ENCODE peak calls at places on chromosome 1, in seven cellular contexts. One of them, this sample, is unnamed.

GRCh38 chr1:83882906-83883305 is 116.0 kb downstream of the TTLL7 start:
- DNase-seq in stimulated activated CD8-positive, alpha-beta memory T cell treated with anti-CD3 and anti-CD28 coated beads, Interleukin-4, amount 100 ng/mL, for 1 hour: no peak
- DNase-seq in NCI-H524: no peak
- DNase-seq in HCT116: peak
- DNase-seq in HEK293T: peak
- DNase-seq in fibroblast of gingiva: peak
- DNase-seq in lung: no peak
- DNase-seq in this sample: peak

GRCh38 chr1:23578311-23578996 is 19.2 kb upstream of the ID3 start:
- DNase-seq in NCI-H524: no peak
- DNase-seq in HEK293T: no peak
- DNase-seq in HCT116: no peak
- DNase-seq in stimulated activated CD8-positive, alpha-beta memory T cell treated with anti-CD3 and anti-CD28 coated beads, Interleukin-4, amount 100 ng/mL, for 1 hour: no peak
- DNase-seq in lung: no peak
- DNase-seq in fibroblast of gingiva: no peak
- DNase-seq in this sample: no peak

GRCh38 chr1:25616932-25617625 is 488 bp downstream of the MAN1C1 start:
- DNase-seq in fibroblast of gingiva: no peak
- DNase-seq in NCI-H524: no peak
- DNase-seq in lung: no peak
- DNase-seq in stimulated activated CD8-positive, alpha-beta memory T cell treated with anti-CD3 and anti-CD28 coated beads, Interleukin-4, amount 100 ng/mL, for 1 hour: no peak
- DNase-seq in HEK293T: peak
- DNase-seq in HCT116: no peak
- DNase-seq in this sample: no peak

GRCh38 chr1:8315573-8316475 is 2.1 kb upstream of the SLC45A1 start:
- DNase-seq in lung: no peak
- DNase-seq in stimulated activated CD8-positive, alpha-beta memory T cell treated with anti-CD3 and anti-CD28 coated beads, Interleukin-4, amount 100 ng/mL, for 1 hour: no peak
- DNase-seq in HCT116: no peak
- DNase-seq in HEK293T: no peak
- DNase-seq in fibroblast of gingiva: no peak
- DNase-seq in NCI-H524: peak
- DNase-seq in this sample: no peak

GRCh38 chr1:6392081-6392879 is 1.3 kb downstream of the ACOT7 start:
- DNase-seq in HEK293T: no peak
- DNase-seq in fibroblast of gingiva: no peak
- DNase-seq in NCI-H524: no peak
- DNase-seq in HCT116: no peak
- DNase-seq in stimulated activated CD8-positive, alpha-beta memory T cell treated with anti-CD3 and anti-CD28 coated beads, Interleukin-4, amount 100 ng/mL, for 1 hour: no peak
- DNase-seq in lung: no peak
- DNase-seq in this sample: no peak

GRCh38 chr1:68211781-68212180 is 20.5 kb downstream of the WLS start:
- DNase-seq in fibroblast of gingiva: no peak
- DNase-seq in lung: no peak
- DNase-seq in stimulated activated CD8-positive, alpha-beta memory T cell treated with anti-CD3 and anti-CD28 coated beads, Interleukin-4, amount 100 ng/mL, for 1 hour: no peak
- DNase-seq in HEK293T: no peak
- DNase-seq in HCT116: no peak
- DNase-seq in NCI-H524: no peak
- DNase-seq in this sample: no peak

GRCh38 chr1:44661786-44662682 is 12.2 kb downstream of the TMEM53 start:
- DNase-seq in NCI-H524: peak
- DNase-seq in HEK293T: no peak
- DNase-seq in stimulated activated CD8-positive, alpha-beta memory T cell treated with anti-CD3 and anti-CD28 coated beads, Interleukin-4, amount 100 ng/mL, for 1 hour: no peak
- DNase-seq in lung: no peak
- DNase-seq in fibroblast of gingiva: no peak
- DNase-seq in HCT116: no peak
- DNase-seq in this sample: no peak

GRCh38 chr1:235941852-235942624 is 75.3 kb upstream of the LYST start:
- DNase-seq in stimulated activated CD8-positive, alpha-beta memory T cell treated with anti-CD3 and anti-CD28 coated beads, Interleukin-4, amount 100 ng/mL, for 1 hour: no peak
- DNase-seq in HCT116: no peak
- DNase-seq in HEK293T: no peak
- DNase-seq in NCI-H524: no peak
- DNase-seq in fibroblast of gingiva: peak
- DNase-seq in lung: no peak
- DNase-seq in this sample: no peak

GRCh38 chr1:235708390-235708962 is 58.9 kb upstream of the GNG4 start:
- DNase-seq in lung: no peak
- DNase-seq in NCI-H524: no peak
- DNase-seq in HEK293T: no peak
- DNase-seq in stimulated activated CD8-positive, alpha-beta memory T cell treated with anti-CD3 and anti-CD28 coated beads, Interleukin-4, amount 100 ng/mL, for 1 hour: no peak
- DNase-seq in HCT116: peak
- DNase-seq in fibroblast of gingiva: peak
- DNase-seq in this sample: no peak

GRCh38 chr1:230704830-230705229 is 9.1 kb downstream of the AGT start:
- DNase-seq in HCT116: no peak
- DNase-seq in lung: no peak
- DNase-seq in stimulated activated CD8-positive, alpha-beta memory T cell treated with anti-CD3 and anti-CD28 coated beads, Interleukin-4, amount 100 ng/mL, for 1 hour: no peak
- DNase-seq in HEK293T: no peak
- DNase-seq in NCI-H524: no peak
- DNase-seq in fibroblast of gingiva: no peak
- DNase-seq in this sample: no peak

GRCh38 chr1:218382261-218382660 is 37.1 kb downstream of the TGFB2 start:
- DNase-seq in stimulated activated CD8-positive, alpha-beta memory T cell treated with anti-CD3 and anti-CD28 coated beads, Interleukin-4, amount 100 ng/mL, for 1 hour: no peak
- DNase-seq in HCT116: no peak
- DNase-seq in HEK293T: no peak
- DNase-seq in lung: no peak
- DNase-seq in NCI-H524: no peak
- DNase-seq in fibroblast of gingiva: no peak
- DNase-seq in this sample: no peak

GRCh38 chr1:204630460-204630905 is 55.1 kb downstream of the LRRN2 start:
- DNase-seq in stimulated activated CD8-positive, alpha-beta memory T cell treated with anti-CD3 and anti-CD28 coated beads, Interleukin-4, amount 100 ng/mL, for 1 hour: no peak
- DNase-seq in NCI-H524: no peak
- DNase-seq in HEK293T: no peak
- DNase-seq in lung: no peak
- DNase-seq in HCT116: no peak
- DNase-seq in fibroblast of gingiva: no peak
- DNase-seq in this sample: no peak

GRCh38 chr1:66315675-66316074 is 218.3 kb upstream of the SGIP1 start:
- DNase-seq in fibroblast of gingiva: no peak
- DNase-seq in HCT116: peak
- DNase-seq in HEK293T: no peak
- DNase-seq in NCI-H524: no peak
- DNase-seq in stimulated activated CD8-positive, alpha-beta memory T cell treated with anti-CD3 and anti-CD28 coated beads, Interleukin-4, amount 100 ng/mL, for 1 hour: no peak
- DNase-seq in lung: no peak
- DNase-seq in this sample: no peak

GRCh38 chr1:27598902-27599528 is 4.9 kb downstream of the AHDC1 start:
- DNase-seq in fibroblast of gingiva: peak
- DNase-seq in stimulated activated CD8-positive, alpha-beta memory T cell treated with anti-CD3 and anti-CD28 coated beads, Interleukin-4, amount 100 ng/mL, for 1 hour: no peak
- DNase-seq in NCI-H524: peak
- DNase-seq in HCT116: no peak
- DNase-seq in lung: peak
- DNase-seq in HEK293T: no peak
- DNase-seq in this sample: no peak

GRCh38 chr1:2971609-2972008 is 49.7 kb upstream of the ACTRT2 start:
- DNase-seq in stimulated activated CD8-positive, alpha-beta memory T cell treated with anti-CD3 and anti-CD28 coated beads, Interleukin-4, amount 100 ng/mL, for 1 hour: no peak
- DNase-seq in HEK293T: no peak
- DNase-seq in fibroblast of gingiva: no peak
- DNase-seq in lung: no peak
- DNase-seq in HCT116: no peak
- DNase-seq in NCI-H524: no peak
- DNase-seq in this sample: peak

GRCh38 chr1:82366694-82367093 is 566.0 kb downstream of the ADGRL2 start:
- DNase-seq in fibroblast of gingiva: no peak
- DNase-seq in stimulated activated CD8-positive, alpha-beta memory T cell treated with anti-CD3 and anti-CD28 coated beads, Interleukin-4, amount 100 ng/mL, for 1 hour: no peak
- DNase-seq in HCT116: no peak
- DNase-seq in lung: no peak
- DNase-seq in HEK293T: no peak
- DNase-seq in NCI-H524: no peak
- DNase-seq in this sample: no peak

GRCh38 chr1:145879775-145880174 is 5.9 kb downstream of the ANKRD35 start:
- DNase-seq in HCT116: no peak
- DNase-seq in fibroblast of gingiva: no peak
- DNase-seq in stimulated activated CD8-positive, alpha-beta memory T cell treated with anti-CD3 and anti-CD28 coated beads, Interleukin-4, amount 100 ng/mL, for 1 hour: no peak
- DNase-seq in HEK293T: no peak
- DNase-seq in NCI-H524: no peak
- DNase-seq in lung: no peak
- DNase-seq in this sample: no peak

GRCh38 chr1:244030481-244031040 is 20.5 kb upstream of the ZBTB18 start:
- DNase-seq in NCI-H524: no peak
- DNase-seq in stimulated activated CD8-positive, alpha-beta memory T cell treated with anti-CD3 and anti-CD28 coated beads, Interleukin-4, amount 100 ng/mL, for 1 hour: no peak
- DNase-seq in HCT116: no peak
- DNase-seq in HEK293T: no peak
- DNase-seq in fibroblast of gingiva: no peak
- DNase-seq in lung: no peak
- DNase-seq in this sample: no peak

GRCh38 chr1:2438038-2438437 is 25.7 kb upstream of the PEX10 start:
- DNase-seq in stimulated activated CD8-positive, alpha-beta memory T cell treated with anti-CD3 and anti-CD28 coated beads, Interleukin-4, amount 100 ng/mL, for 1 hour: no peak
- DNase-seq in NCI-H524: no peak
- DNase-seq in lung: no peak
- DNase-seq in fibroblast of gingiva: no peak
- DNase-seq in HEK293T: no peak
- DNase-seq in HCT116: no peak
- DNase-seq in this sample: peak

GRCh38 chr1:101507547-101507971 is 270.7 kb downstream of the S1PR1 start:
- DNase-seq in lung: no peak
- DNase-seq in fibroblast of gingiva: no peak
- DNase-seq in stimulated activated CD8-positive, alpha-beta memory T cell treated with anti-CD3 and anti-CD28 coated beads, Interleukin-4, amount 100 ng/mL, for 1 hour: no peak
- DNase-seq in HEK293T: no peak
- DNase-seq in NCI-H524: no peak
- DNase-seq in HCT116: no peak
- DNase-seq in this sample: no peak

GRCh38 chr1:117846674-117847425 is 82.6 kb downstream of the GDAP2 start:
- DNase-seq in stimulated activated CD8-positive, alpha-beta memory T cell treated with anti-CD3 and anti-CD28 coated beads, Interleukin-4, amount 100 ng/mL, for 1 hour: no peak
- DNase-seq in HCT116: no peak
- DNase-seq in lung: no peak
- DNase-seq in NCI-H524: no peak
- DNase-seq in HEK293T: no peak
- DNase-seq in fibroblast of gingiva: no peak
- DNase-seq in this sample: no peak

GRCh38 chr1:110582378-110582777 is 23.8 kb downstream of the KCNA2 start:
- DNase-seq in NCI-H524: no peak
- DNase-seq in stimulated activated CD8-positive, alpha-beta memory T cell treated with anti-CD3 and anti-CD28 coated beads, Interleukin-4, amount 100 ng/mL, for 1 hour: no peak
- DNase-seq in HEK293T: no peak
- DNase-seq in HCT116: no peak
- DNase-seq in fibroblast of gingiva: no peak
- DNase-seq in lung: no peak
- DNase-seq in this sample: no peak

GRCh38 chr1:152697701-152698600 is at the start of gene LCE2A:
- DNase-seq in NCI-H524: no peak
- DNase-seq in HCT116: no peak
- DNase-seq in fibroblast of gingiva: no peak
- DNase-seq in HEK293T: no peak
- DNase-seq in stimulated activated CD8-positive, alpha-beta memory T cell treated with anti-CD3 and anti-CD28 coated beads, Interleukin-4, amount 100 ng/mL, for 1 hour: no peak
- DNase-seq in lung: no peak
- DNase-seq in this sample: no peak

GRCh38 chr1:17313910-17314309 is 5.9 kb downstream of the PADI4 start:
- DNase-seq in stimulated activated CD8-positive, alpha-beta memory T cell treated with anti-CD3 and anti-CD28 coated beads, Interleukin-4, amount 100 ng/mL, for 1 hour: no peak
- DNase-seq in HEK293T: no peak
- DNase-seq in fibroblast of gingiva: no peak
- DNase-seq in HCT116: no peak
- DNase-seq in lung: no peak
- DNase-seq in NCI-H524: no peak
- DNase-seq in this sample: no peak

GRCh38 chr1:56194911-56195310 is 384.5 kb downstream of the PLPP3 start:
- DNase-seq in HCT116: no peak
- DNase-seq in NCI-H524: no peak
- DNase-seq in HEK293T: no peak
- DNase-seq in fibroblast of gingiva: peak
- DNase-seq in lung: no peak
- DNase-seq in stimulated activated CD8-positive, alpha-beta memory T cell treated with anti-CD3 and anti-CD28 coated beads, Interleukin-4, amount 100 ng/mL, for 1 hour: no peak
- DNase-seq in this sample: no peak

GRCh38 chr1:25099343-25099951 is 132.9 kb downstream of the SYF2 start:
- DNase-seq in HCT116: no peak
- DNase-seq in stimulated activated CD8-positive, alpha-beta memory T cell treated with anti-CD3 and anti-CD28 coated beads, Interleukin-4, amount 100 ng/mL, for 1 hour: peak
- DNase-seq in NCI-H524: peak
- DNase-seq in HEK293T: no peak
- DNase-seq in fibroblast of gingiva: no peak
- DNase-seq in lung: no peak
- DNase-seq in this sample: peak

GRCh38 chr1:145886811-145887210 is 1.1 kb upstream of the ANKRD35 start:
- DNase-seq in fibroblast of gingiva: no peak
- DNase-seq in NCI-H524: no peak
- DNase-seq in lung: no peak
- DNase-seq in stimulated activated CD8-positive, alpha-beta memory T cell treated with anti-CD3 and anti-CD28 coated beads, Interleukin-4, amount 100 ng/mL, for 1 hour: no peak
- DNase-seq in HCT116: no peak
- DNase-seq in HEK293T: no peak
- DNase-seq in this sample: no peak

GRCh38 chr1:213260322-213261075 is 209.5 kb downstream of the RPS6KC1 start:
- DNase-seq in lung: no peak
- DNase-seq in HEK293T: no peak
- DNase-seq in HCT116: no peak
- DNase-seq in fibroblast of gingiva: no peak
- DNase-seq in NCI-H524: no peak
- DNase-seq in stimulated activated CD8-positive, alpha-beta memory T cell treated with anti-CD3 and anti-CD28 coated beads, Interleukin-4, amount 100 ng/mL, for 1 hour: no peak
- DNase-seq in this sample: no peak

GRCh38 chr1:151166506-151166956 is 587 bp downstream of the SCNM1 start:
- DNase-seq in NCI-H524: no peak
- DNase-seq in lung: no peak
- DNase-seq in stimulated activated CD8-positive, alpha-beta memory T cell treated with anti-CD3 and anti-CD28 coated beads, Interleukin-4, amount 100 ng/mL, for 1 hour: no peak
- DNase-seq in HEK293T: peak
- DNase-seq in fibroblast of gingiva: peak
- DNase-seq in HCT116: no peak
- DNase-seq in this sample: no peak

GRCh38 chr1:164718821-164719220 is 159.8 kb downstream of the PBX1 start:
- DNase-seq in stimulated activated CD8-positive, alpha-beta memory T cell treated with anti-CD3 and anti-CD28 coated beads, Interleukin-4, amount 100 ng/mL, for 1 hour: no peak
- DNase-seq in lung: no peak
- DNase-seq in NCI-H524: no peak
- DNase-seq in HEK293T: no peak
- DNase-seq in fibroblast of gingiva: no peak
- DNase-seq in HCT116: no peak
- DNase-seq in this sample: no peak

GRCh38 chr1:100328133-100328532 is 24.2 kb upstream of the CDC14A start:
- DNase-seq in fibroblast of gingiva: no peak
- DNase-seq in NCI-H524: no peak
- DNase-seq in lung: no peak
- DNase-seq in HCT116: no peak
- DNase-seq in stimulated activated CD8-positive, alpha-beta memory T cell treated with anti-CD3 and anti-CD28 coated beads, Interleukin-4, amount 100 ng/mL, for 1 hour: no peak
- DNase-seq in HEK293T: no peak
- DNase-seq in this sample: no peak

GRCh38 chr1:25197235-25197930 is 34.9 kb downstream of the SYF2 start:
- DNase-seq in HEK293T: peak
- DNase-seq in NCI-H524: peak
- DNase-seq in lung: no peak
- DNase-seq in HCT116: no peak
- DNase-seq in fibroblast of gingiva: no peak
- DNase-seq in stimulated activated CD8-positive, alpha-beta memory T cell treated with anti-CD3 and anti-CD28 coated beads, Interleukin-4, amount 100 ng/mL, for 1 hour: no peak
- DNase-seq in this sample: no peak

GRCh38 chr1:176815621-176816020 is 348.9 kb downstream of the ASTN1 start:
- DNase-seq in HCT116: no peak
- DNase-seq in fibroblast of gingiva: no peak
- DNase-seq in NCI-H524: no peak
- DNase-seq in stimulated activated CD8-positive, alpha-beta memory T cell treated with anti-CD3 and anti-CD28 coated beads, Interleukin-4, amount 100 ng/mL, for 1 hour: no peak
- DNase-seq in HEK293T: no peak
- DNase-seq in lung: no peak
- DNase-seq in this sample: no peak

GRCh38 chr1:39110882-39111281 is 84.7 kb downstream of the NDUFS5 start:
- DNase-seq in NCI-H524: no peak
- DNase-seq in stimulated activated CD8-positive, alpha-beta memory T cell treated with anti-CD3 and anti-CD28 coated beads, Interleukin-4, amount 100 ng/mL, for 1 hour: no peak
- DNase-seq in lung: no peak
- DNase-seq in HEK293T: no peak
- DNase-seq in HCT116: no peak
- DNase-seq in fibroblast of gingiva: peak
- DNase-seq in this sample: no peak

GRCh38 chr1:15103211-15103610 is 50.3 kb upstream of the TMEM51 start:
- DNase-seq in HCT116: no peak
- DNase-seq in fibroblast of gingiva: no peak
- DNase-seq in HEK293T: no peak
- DNase-seq in lung: no peak
- DNase-seq in stimulated activated CD8-positive, alpha-beta memory T cell treated with anti-CD3 and anti-CD28 coated beads, Interleukin-4, amount 100 ng/mL, for 1 hour: no peak
- DNase-seq in NCI-H524: no peak
- DNase-seq in this sample: no peak